ENCODE peak calls at places on chromosomes 7 and 10, in ten cellular contexts. G, X, D, W, B, K, F, U, R and L are unnamed samples.

GRCh38 chr7:100075418-100075817 is 6.1 kb downstream of the ZNF3 start:
- DNase-seq in G (no peak), X (no peak), D (no peak), W (no peak), B (no peak), K (no peak), F (no peak), U (no peak), R (no peak), L (no peak)

GRCh38 chr7:561631-562393 is 42.2 kb upstream of the PDGFA start:
- DNase-seq in G (no peak), X (no peak), D (no peak), W (peak), B (no peak), K (no peak), F (no peak), U (no peak), R (no peak), L (peak)

GRCh38 chr10:103374263-103374662 is 6.5 kb downstream of the TAF5 start:
- DNase-seq in G (no peak), X (no peak), D (no peak), W (no peak), B (no peak), K (no peak), F (no peak), U (no peak), R (no peak), L (no peak)

GRCh38 chr7:1644341-1645070 is 25.6 kb upstream of the ELFN1 start:
- DNase-seq in G (no peak), X (no peak), D (no peak), W (no peak), B (no peak), K (no peak), F (no peak), U (no peak), R (no peak), L (no peak)

GRCh38 chr10:92395271-92395670 is 104.3 kb downstream of the MARCHF5 start:
- DNase-seq in G (no peak), X (no peak), D (no peak), W (no peak), B (no peak), K (no peak), F (no peak), U (no peak), R (no peak), L (peak)

GRCh38 chr10:102065561-102066420 is 642 bp downstream of the HPS6 start:
- DNase-seq in G (no peak), X (no peak), D (peak), W (peak), B (no peak), K (no peak), F (no peak), U (peak), R (no peak), L (peak)

GRCh38 chr10:11684717-11685645 is 57.2 kb upstream of the ECHDC3 start:
- DNase-seq in G (peak), X (peak), D (peak), W (no peak), B (no peak), K (no peak), F (peak), U (peak), R (peak), L (no peak)

GRCh38 chr10:107013258-107014001 is 151.1 kb downstream of the SORCS1 start:
- DNase-seq in G (no peak), X (no peak), D (no peak), W (no peak), B (no peak), K (no peak), F (no peak), U (no peak), R (no peak), L (peak)

GRCh38 chr10:110221721-110222261 is 14.4 kb downstream of the MXI1 start:
- DNase-seq in G (peak), X (peak), D (peak), W (peak), B (peak), K (no peak), F (peak), U (peak), R (peak), L (peak)

GRCh38 chr7:46534593-46535271 is 613.7 kb upstream of the IGFBP3 start:
- DNase-seq in G (no peak), X (peak), D (peak), W (peak), B (no peak), K (no peak), F (no peak), U (no peak), R (no peak), L (peak)

GRCh38 chr7:116592445-116592844 is 67.6 kb downstream of the CAV1 start:
- DNase-seq in G (no peak), X (no peak), D (peak), W (no peak), B (no peak), K (no peak), F (no peak), U (no peak), R (no peak), L (peak)

GRCh38 chr7:8190121-8190895 is 71.7 kb downstream of the ICA1 start:
- DNase-seq in G (peak), X (peak), D (peak), W (peak), B (no peak), K (peak), F (peak), U (peak), R (peak), L (peak)

GRCh38 chr7:919114-919442 is 35.4 kb downstream of the ADAP1 start:
- DNase-seq in G (no peak), X (no peak), D (no peak), W (peak), B (no peak), K (no peak), F (peak), U (peak), R (no peak), L (no peak)